ENCODE peak calls at places on chromosome 5, in eight cellular contexts. J, M, B, H, T, Q, O and S are unnamed samples.
A peak's percentile ranks its signal among the peaks of the same experiment; 100 is the strongest.

GRCh38 chr5:9544502-9545300 is 1.2 kb downstream of the SEMA5A start:
- DNase-seq in Q (peak; percentile 75), M (no peak), H (peak; percentile 97), O (peak; percentile 80), T (no peak), J (peak; percentile 81), B (peak; percentile 81), S (peak; percentile 86)

GRCh38 chr5:118548761-118549160 is 439.6 kb downstream of the DTWD2 start:
- DNase-seq in O (peak; percentile 28), Q (no peak), H (peak; percentile 1), J (no peak), B (no peak), M (no peak), T (no peak), S (no peak)

GRCh38 chr5:52148679-52149078 is 639.0 kb upstream of the ITGA1 start:
- DNase-seq in T (no peak), H (no peak), M (no peak), J (no peak), O (no peak), Q (no peak), B (peak; percentile 19), S (no peak)

GRCh38 chr5:74626386-74627222 is 13.9 kb downstream of the ENC1 start:
- DNase-seq in O (no peak), T (no peak), Q (no peak), M (no peak), B (no peak), H (no peak), J (no peak), S (no peak)

GRCh38 chr5:164296603-164297080 is 791.2 kb downstream of the MAT2B start:
- DNase-seq in O (peak; percentile 18), B (no peak), T (no peak), H (no peak), J (no peak), M (no peak), Q (no peak), S (no peak)

GRCh38 chr5:159581502-159582249 is 251.4 kb upstream of the IL12B start:
- DNase-seq in J (no peak), H (peak; percentile 95), T (no peak), Q (peak; percentile 83), M (no peak), O (peak; percentile 45), B (no peak), S (peak; percentile 24)

GRCh38 chr5:76455531-76456132 is 52.5 kb downstream of the IQGAP2 start:
- DNase-seq in T (no peak), O (no peak), B (no peak), M (no peak), J (no peak), Q (peak; percentile 7), H (no peak), S (no peak)

GRCh38 chr5:105259581-105260217 is 1697.1 kb upstream of the NUDT12 start:
- DNase-seq in T (no peak), J (no peak), M (no peak), H (no peak), O (no peak), Q (no peak), B (no peak), S (no peak)

GRCh38 chr5:10582512-10582897 is 18.6 kb downstream of the ANKRD33B start:
- DNase-seq in Q (no peak), J (no peak), H (no peak), O (no peak), B (no peak), T (no peak), M (no peak), S (no peak)

GRCh38 chr5:57720656-57721055 is 238.0 kb upstream of the ACTBL2 start:
- DNase-seq in T (no peak), B (no peak), M (no peak), J (no peak), H (no peak), Q (no peak), O (no peak), S (no peak)

GRCh38 chr5:129858126-129858675 is 46.1 kb upstream of the CHSY3 start:
- DNase-seq in M (no peak), B (no peak), H (no peak), J (no peak), O (no peak), Q (no peak), T (no peak), S (no peak)

GRCh38 chr5:79236970-79237734 is 1.2 kb downstream of the JMY start:
- DNase-seq in M (peak; percentile 26), B (peak; percentile 64), H (peak; percentile 54), Q (peak; percentile 50), J (peak; percentile 35), O (peak; percentile 45), T (peak; percentile 54), S (peak; percentile 55)

GRCh38 chr5:92147263-92147662 is 764.1 kb upstream of the ARRDC3 start:
- DNase-seq in Q (no peak), J (no peak), H (no peak), B (no peak), M (no peak), T (no peak), O (no peak), S (no peak)

GRCh38 chr5:82641362-82641988 is 363.3 kb upstream of the RPS23 start:
- DNase-seq in H (peak; percentile 89), J (peak; percentile 51), T (peak; percentile 28), B (peak; percentile 77), Q (peak; percentile 89), M (no peak), O (peak; percentile 81), S (peak; percentile 79)

GRCh38 chr5:142821733-142822487 is 51.7 kb downstream of the ARHGAP26 start:
- DNase-seq in T (no peak), H (peak; percentile 91), B (no peak), J (no peak), Q (no peak), O (peak; percentile 93), M (no peak), S (no peak)

GRCh38 chr5:157563373-157564148 is 12.0 kb downstream of the ADAM19 start:
- DNase-seq in B (no peak), T (no peak), J (peak; percentile 41), H (peak; percentile 77), O (peak; percentile 94), Q (peak; percentile 74), M (no peak), S (no peak)

GRCh38 chr5:110738503-110738811 is 350 bp upstream of the SLC25A46 start:
- DNase-seq in H (no peak), M (no peak), B (no peak), J (no peak), Q (no peak), O (no peak), T (no peak), S (no peak)

GRCh38 chr5:122415481-122416120 is 103.6 kb downstream of the SNCAIP start:
- DNase-seq in Q (peak; percentile 75), J (peak; percentile 20), T (peak; percentile 29), B (peak; percentile 72), O (peak; percentile 80), M (no peak), H (peak; percentile 61), S (peak; percentile 62)

GRCh38 chr5:169176686-169177430 is 124.1 kb downstream of the SLIT3 start:
- DNase-seq in O (no peak), M (no peak), B (no peak), J (no peak), Q (no peak), H (no peak), T (no peak), S (no peak)

GRCh38 chr5:168592014-168592368 is 12.8 kb upstream of the PANK3 start:
- DNase-seq in Q (peak; percentile 91), O (peak; percentile 35), M (no peak), T (no peak), H (peak; percentile 72), B (no peak), J (no peak), S (peak; percentile 83)

GRCh38 chr5:140855772-140856674 is at the start of gene PCDHA10:
- DNase-seq in M (no peak), Q (no peak), B (no peak), O (no peak), J (no peak), H (no peak), T (peak; percentile 18), S (no peak)

GRCh38 chr5:140857987-140858240 is 2.2 kb downstream of the PCDHA10 start:
- DNase-seq in H (no peak), M (no peak), O (no peak), Q (no peak), B (no peak), T (no peak), J (peak; percentile 11), S (no peak)

GRCh38 chr5:140862441-140863295 is 6.1 kb upstream of the PCDHA11 start:
- DNase-seq in T (no peak), Q (no peak), O (no peak), M (no peak), J (no peak), H (no peak), B (no peak), S (no peak)

DNA sequence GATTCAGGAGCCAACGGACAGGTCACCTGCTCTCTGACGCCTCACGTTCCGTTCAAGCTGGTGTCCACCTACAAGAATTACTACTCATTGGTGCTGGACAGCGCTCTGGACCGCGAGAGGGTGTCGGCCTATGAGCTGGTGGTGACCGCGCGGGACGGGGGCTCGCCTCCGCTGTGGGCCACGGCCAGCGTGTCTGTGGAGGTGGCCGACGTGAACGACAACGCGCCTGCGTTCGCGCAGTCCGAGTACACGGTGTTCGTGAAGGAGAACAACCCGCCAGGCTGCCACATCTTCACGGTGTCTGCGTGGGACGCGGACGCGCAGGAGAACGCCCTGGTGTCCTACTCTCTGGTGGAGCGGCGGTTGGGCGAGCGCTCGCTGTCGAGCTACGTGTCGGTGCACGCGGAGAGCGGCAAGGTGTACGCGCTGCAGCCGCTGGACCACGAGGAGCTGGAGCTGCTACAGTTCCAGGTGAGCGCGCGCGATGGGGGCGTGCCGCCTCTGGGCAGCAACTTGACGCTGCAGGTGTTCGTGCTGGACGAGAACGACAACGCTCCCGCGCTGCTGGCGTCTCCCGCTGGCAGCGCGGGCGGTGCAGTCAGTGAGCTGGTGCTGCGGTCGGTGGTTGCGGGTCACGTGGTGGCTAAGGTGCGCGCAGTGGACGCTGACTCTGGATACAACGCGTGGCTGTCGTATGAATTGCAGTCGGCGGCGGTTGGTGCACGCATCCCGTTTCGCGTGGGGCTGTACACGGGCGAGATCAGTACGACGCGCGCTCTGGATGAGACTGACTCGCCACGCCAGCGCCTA is 1.7 kb downstream of the PCDHA10 start:
- DNase-seq in J (no peak), T (no peak), M (no peak), H (no peak), Q (no peak), B (no peak), O (no peak), S (no peak)
- H3K9me3 ChIP-seq in J (peaks cover 2% of the 10 kb centered on the region), T (no peaks in the 10 kb centered on the region), M (no peaks in the 10 kb centered on the region), H (no peaks in the 10 kb centered on the region), Q (peaks cover 15% of the 10 kb centered on the region), B (no peaks in the 10 kb centered on the region), O (peaks cover 29% of the 10 kb centered on the region), S (no peaks in the 10 kb centered on the region)

GRCh38 chr5:103075442-103075841 is 44.5 kb downstream of the GIN1 start:
- DNase-seq in M (no peak), J (no peak), Q (no peak), O (no peak), T (no peak), B (no peak), H (no peak), S (no peak)
- H3K9me3 ChIP-seq in M (peaks cover 11% of the 10 kb centered on the region), J (peaks cover 52% of the 10 kb centered on the region), Q (peaks cover 27% of the 10 kb centered on the region), O (peaks cover 17% of the 10 kb centered on the region), T (no peaks in the 10 kb centered on the region), B (no peaks in the 10 kb centered on the region), H (peaks cover 4% of the 10 kb centered on the region), S (no peaks in the 10 kb centered on the region)

GRCh38 chr5:140764177-140765020 is 21.5 kb upstream of the PCDHA1 start:
- DNase-seq in Q (no peak), H (no peak), O (no peak), B (no peak), J (no peak), M (no peak), T (no peak), S (no peak)
- H3K9me3 ChIP-seq in Q (peaks cover 80% of the 10 kb centered on the region), H (peaks cover 26% of the 10 kb centered on the region), O (peaks cover 37% of the 10 kb centered on the region), B (no peaks in the 10 kb centered on the region), J (peaks cover 84% of the 10 kb centered on the region), M (peaks cover 43% of the 10 kb centered on the region), T (peaks cover 41% of the 10 kb centered on the region), S (peaks cover 3% of the 10 kb centered on the region)

GRCh38 chr5:63011158-63011557 is 432.5 kb downstream of the LRRC70 start:
- DNase-seq in J (no peak), B (no peak), T (no peak), M (no peak), O (no peak), Q (no peak), H (no peak), S (no peak)
- H3K9me3 ChIP-seq in J (peaks cover 4% of the 10 kb centered on the region), B (no peaks in the 10 kb centered on the region), T (no peaks in the 10 kb centered on the region), M (no peaks in the 10 kb centered on the region), O (peaks cover 10% of the 10 kb centered on the region), Q (no peaks in the 10 kb centered on the region), H (peaks cover 3% of the 10 kb centered on the region), S (no peaks in the 10 kb centered on the region)